ENCODE peak calls at places on chromosomes 7 and 10, in seven cellular contexts. A, E, H, J, B, R and K are unnamed samples.
A peak's percentile ranks its signal among the peaks of the same experiment; 100 is the strongest.

GRCh38 chr7:136911362-136911761 is 42.9 kb downstream of the CHRM2 start:
- DNase-seq in A (no peak), E (no peak), H (peak; percentile 30), J (no peak), B (no peak), R (no peak), K (no peak)

GRCh38 chr7:106462365-106462859 is 177.6 kb upstream of the NAMPT start:
- DNase-seq in A (no peak), E (no peak), H (peak; percentile 33), J (no peak), B (no peak), R (peak; percentile 55), K (peak; percentile 31)

GRCh38 chr10:73814896-73815718 is 3.7 kb upstream of the NDST2 start:
- DNase-seq in A (no peak), E (no peak), H (no peak), J (no peak), B (no peak), R (no peak), K (no peak)

GRCh38 chr7:88347098-88347497 is 40.4 kb upstream of the STEAP4 start:
- DNase-seq in A (no peak), E (no peak), H (no peak), J (peak; percentile 51), B (peak; percentile 27), R (no peak), K (no peak)

GRCh38 chr7:155298288-155298833 is 683 bp downstream of the INSIG1 start:
- DNase-seq in A (no peak), E (no peak), H (no peak), J (no peak), B (no peak), R (peak; percentile 31), K (no peak)

GRCh38 chr7:74061840-74062539 is 21.6 kb upstream of the LIMK1 start:
- DNase-seq in A (peak; percentile 59), E (peak; percentile 36), H (no peak), J (peak; percentile 89), B (peak; percentile 92), R (peak; percentile 54), K (peak; percentile 76)

GRCh38 chr10:88702848-88703597 is 3.0 kb upstream of the LIPK start:
- DNase-seq in A (no peak), E (no peak), H (no peak), J (no peak), B (peak; percentile 37), R (peak; percentile 4), K (no peak)

GRCh38 chr7:3955026-3955425 is 654.0 kb downstream of the SDK1 start:
- DNase-seq in A (no peak), E (no peak), H (no peak), J (no peak), B (no peak), R (no peak), K (no peak)

GRCh38 chr7:108805808-108806397 is 236.2 kb downstream of the DNAJB9 start:
- DNase-seq in A (no peak), E (no peak), H (no peak), J (no peak), B (no peak), R (peak; percentile 1), K (no peak)

GRCh38 chr10:124666494-124666893 is 77.7 kb downstream of the FAM53B start:
- DNase-seq in A (no peak), E (no peak), H (no peak), J (no peak), B (no peak), R (no peak), K (no peak)

GRCh38 chr7:23273141-23273599 is 26.0 kb upstream of the MALSU1 start:
- DNase-seq in A (peak; percentile 95), E (peak; percentile 47), H (peak; percentile 92), J (peak; percentile 90), B (peak; percentile 98), R (peak; percentile 94), K (peak; percentile 80)

GRCh38 chr7:147182859-147183258 is 1066.3 kb downstream of the CNTNAP2 start:
- DNase-seq in A (no peak), E (no peak), H (no peak), J (no peak), B (no peak), R (no peak), K (no peak)

GRCh38 chr10:16995867-16996529 is 133.6 kb downstream of the CUBN start:
- DNase-seq in A (no peak), E (no peak), H (no peak), J (no peak), B (no peak), R (peak; percentile 22), K (peak; percentile 42)

GRCh38 chr7:30226593-30227268 is 57.7 kb upstream of the ZNRF2 start:
- DNase-seq in A (no peak), E (no peak), H (peak; percentile 62), J (peak; percentile 51), B (peak; percentile 75), R (no peak), K (no peak)

GRCh38 chr7:50379082-50379481 is 71.1 kb downstream of the FIGNL1 start:
- DNase-seq in A (no peak), E (no peak), H (peak; percentile 63), J (no peak), B (no peak), R (no peak), K (no peak)

GRCh38 chr7:116955801-116956514 is 2.7 kb downstream of the ST7 start:
- DNase-seq in A (no peak), E (no peak), H (no peak), J (no peak), B (no peak), R (peak; percentile 42), K (no peak)

GRCh38 chr10:77911535-77912123 is 14.9 kb downstream of the DLG5 start:
- DNase-seq in A (no peak), E (no peak), H (no peak), J (no peak), B (no peak), R (no peak), K (no peak)

GRCh38 chr10:72309290-72310240 is 35.8 kb downstream of the DDIT4 start:
- DNase-seq in A (no peak), E (no peak), H (no peak), J (no peak), B (peak; percentile 51), R (no peak), K (no peak)

GRCh38 chr7:9181356-9181755 is 747.9 kb downstream of the NXPH1 start:
- DNase-seq in A (no peak), E (no peak), H (no peak), J (no peak), B (no peak), R (no peak), K (no peak)

GRCh38 chr7:27148031-27148775 is 629 bp upstream of the HOXA6 start:
- DNase-seq in A (no peak), E (no peak), H (no peak), J (no peak), B (no peak), R (no peak), K (no peak)

GRCh38 chr10:6580279-6581029 is 378 bp upstream of the PRKCQ start:
- DNase-seq in A (peak; percentile 56), E (no peak), H (peak; percentile 91), J (peak; percentile 74), B (peak; percentile 77), R (peak; percentile 87), K (peak; percentile 76)

GRCh38 chr7:101164071-101164840 is 1.1 kb downstream of the VGF start:
- DNase-seq in A (no peak), E (no peak), H (peak; percentile 87), J (no peak), B (peak; percentile 34), R (no peak), K (no peak)
- H3K27ac ChIP-seq in A (no peak overlapping the region), E (no peak overlapping the region), H (no peak overlapping the region), J (no peak overlapping the region), B (no peak overlapping the region), R (no peak overlapping the region), K (no peak overlapping the region)

GRCh38 chr7:83429493-83429892 is 219.4 kb downstream of the SEMA3E start:
- DNase-seq in A (no peak), E (no peak), H (no peak), J (no peak), B (no peak), R (no peak), K (no peak)
- H3K4me3 ChIP-seq in A (no peak overlapping the region), E (no peak overlapping the region), H (no peak overlapping the region), J (no peak overlapping the region), B (no peak overlapping the region), R (no peak overlapping the region), K (no peak overlapping the region)

DNA sequence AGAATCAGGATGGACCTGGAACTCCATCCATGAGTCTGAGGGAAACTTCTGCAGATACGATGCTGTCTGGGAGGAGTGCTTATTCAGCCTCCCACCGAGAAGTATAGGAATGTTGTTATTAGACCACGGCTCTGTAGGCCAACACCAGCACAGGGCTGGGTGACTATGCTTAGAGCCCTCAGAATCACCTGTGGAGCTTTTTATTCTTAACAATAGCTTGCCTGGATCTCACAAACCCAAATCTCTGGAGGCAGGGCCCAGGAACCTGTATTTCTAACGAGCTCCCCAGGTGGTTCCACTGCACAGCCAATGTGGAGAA is 55.6 kb upstream of the ARID5B start:
- DNase-seq in A (no peak), E (no peak), H (no peak), J (no peak), B (no peak), R (no peak), K (no peak)
- H3K4me1 ChIP-seq in A (no peaks in the 10 kb centered on the region), E (no peaks in the 10 kb centered on the region), H (no peaks in the 10 kb centered on the region), J (no peaks in the 10 kb centered on the region), B (peaks cover 21% of the 10 kb centered on the region), R (no peaks in the 10 kb centered on the region), K (no peaks in the 10 kb centered on the region)

GRCh38 chr7:92915348-92915747 is 79.0 kb upstream of the CDK6 start:
- DNase-seq in A (no peak), E (no peak), H (no peak), J (no peak), B (no peak), R (no peak), K (no peak)

GRCh38 chr7:92910976-92911375 is 74.6 kb upstream of the CDK6 start:
- DNase-seq in A (no peak), E (no peak), H (no peak), J (no peak), B (no peak), R (no peak), K (no peak)

GRCh38 chr7:92913849-92914248 is 77.5 kb upstream of the CDK6 start:
- DNase-seq in A (no peak), E (no peak), H (no peak), J (no peak), B (no peak), R (no peak), K (no peak)

GRCh38 chr7:92914645-92915044 is 78.3 kb upstream of the CDK6 start:
- DNase-seq in A (no peak), E (no peak), H (no peak), J (no peak), B (no peak), R (no peak), K (no peak)

GRCh38 chr7:92916751-92917369 is 80.5 kb upstream of the CDK6 start:
- DNase-seq in A (no peak), E (no peak), H (peak; percentile 86), J (no peak), B (no peak), R (no peak), K (no peak)
- H3K27ac ChIP-seq in A (no peak overlapping the region), E (no peak overlapping the region), H (peak overlapping the region; percentile 95), J (no peak overlapping the region), B (no peak overlapping the region), R (no peak overlapping the region), K (no peak overlapping the region)